ENCODE peak calls at places on chromosomes 2 and 18, in ten cellular contexts. Q is body of pancreas; S is activated T-helper 1 cell treated with anti-CD3 and anti-CD28 coated beads, Interleukin-12 subunit alpha, Interleukin-12 subunit beta, Interleukin-2, Interleukin-4 antibody, amounts not matched to agents 30 ng/mL and 10 ng/mL and 1 ng/mL, durations not matched to agents 14 hours and 24 hours and 36 hours; H is neural crest cell; Z is stimulated activated CD4-positive, alpha-beta T cell treated with anti-CD3 and anti-CD28 coated beads, Interleukin-4, amount 100 ng/mL, for 4 hours; T is GM23248; O is AG04449; L is HuH-7.5; D is stromal cell of bone marrow; B is endothelial cell. W is an unnamed sample.

GRCh38 chr2:128076461-128077106 is 14.4 kb upstream of the UGGT1 start:
- DNase-seq in O (no peak), S (no peak), D (no peak), B (no peak), L (no peak), T (no peak), H (no peak), Q (no peak), Z (no peak), W (no peak)

GRCh38 chr2:145744541-145745386 is 1224.8 kb upstream of the ZEB2 start:
- DNase-seq in T (peak), O (peak), B (no peak), D (peak), H (no peak), Q (no peak), Z (no peak), L (no peak), S (no peak), W (no peak)

GRCh38 chr2:236636261-236636660 is 66.6 kb downstream of the ACKR3 start:
- DNase-seq in Z (no peak), T (no peak), D (no peak), O (no peak), S (no peak), Q (no peak), B (no peak), H (no peak), L (no peak), W (peak)

GRCh38 chr2:128646091-128646490 is 327.4 kb upstream of the HS6ST1 start:
- DNase-seq in Q (no peak), S (no peak), D (no peak), T (no peak), O (no peak), Z (no peak), B (no peak), L (no peak), H (no peak), W (no peak)

GRCh38 chr2:97870396-97870843 is 125.3 kb downstream of the TMEM131 start:
- DNase-seq in L (no peak), T (peak), Z (no peak), Q (no peak), S (peak), B (no peak), H (no peak), D (peak), O (peak), W (peak)

GRCh38 chr2:101047774-101048173 is 45.7 kb downstream of the RPL31 start:
- DNase-seq in D (no peak), S (no peak), Z (no peak), L (no peak), T (no peak), H (no peak), B (no peak), O (no peak), Q (no peak), W (no peak)

GRCh38 chr2:98569197-98569793 is 39.0 kb downstream of the COA5 start:
- DNase-seq in S (peak), Q (peak), T (peak), H (peak), D (no peak), L (peak), O (no peak), B (peak), Z (peak), W (peak)

GRCh38 chr18:23631312-23631711 is 31.4 kb downstream of the ANKRD29 start:
- DNase-seq in L (no peak), Q (no peak), D (no peak), S (no peak), Z (no peak), H (no peak), T (no peak), O (no peak), B (no peak), W (no peak)

GRCh38 chr18:55275042-55275897 is 312.7 kb downstream of the TCF4 start:
- DNase-seq in O (no peak), Z (no peak), T (peak), S (no peak), L (peak), B (no peak), Q (no peak), H (no peak), D (peak), W (no peak)

GRCh38 chr2:220991972-220992371 is 580.1 kb downstream of the EPHA4 start:
- DNase-seq in Z (no peak), H (no peak), T (no peak), Q (no peak), S (no peak), L (no peak), O (no peak), D (no peak), B (no peak), W (no peak)

GRCh38 chr18:9952633-9953416 is 39.0 kb downstream of the VAPA start:
- DNase-seq in S (no peak), O (no peak), D (no peak), Z (no peak), L (no peak), Q (no peak), T (peak), H (no peak), B (no peak), W (no peak)

GRCh38 chr18:21129586-21130216 is 18.1 kb upstream of the ROCK1 start:
- DNase-seq in Z (no peak), B (no peak), D (no peak), S (no peak), L (no peak), H (no peak), T (peak), O (peak), Q (no peak), W (no peak)

GRCh38 chr2:101820519-101820918 is 123.0 kb downstream of the MAP4K4 start:
- DNase-seq in Q (no peak), D (peak), Z (no peak), B (no peak), T (peak), H (no peak), S (no peak), L (no peak), O (peak), W (no peak)

GRCh38 chr2:207663870-207664545 is 38.8 kb upstream of the METTL21A start:
- DNase-seq in B (no peak), D (no peak), L (no peak), O (no peak), H (no peak), Z (no peak), T (no peak), Q (no peak), S (no peak), W (no peak)

GRCh38 chr2:238158807-238159539 is at the start of gene ERFE:
- DNase-seq in Q (peak), B (peak), T (peak), L (peak), D (no peak), O (no peak), Z (peak), S (peak), H (peak), W (peak)

GRCh38 chr2:42047488-42048317 is at the start of gene PKDCC:
- DNase-seq in Z (peak), D (peak), Q (peak), S (peak), B (peak), H (peak), L (peak), T (peak), O (no peak), W (no peak)

GRCh38 chr2:177612651-177613050 is 220.1 kb downstream of the AGPS start:
- DNase-seq in Z (no peak), H (no peak), S (no peak), T (no peak), Q (no peak), B (no peak), D (no peak), L (no peak), O (no peak), W (no peak)

W was measured in activated CD4-positive, alpha-beta memory T cell treated with anti-CD3 and anti-CD28 coated beads, Interleukin-2, amount 10 ng/mL, durations not matched to agents 7 days and 5 days.